ENCODE peak calls at places on chromosomes 7 and 10, in six cellular contexts. K is kidney epithelial cell, X is progenitor cell of endocrine pancreas, I is spleen, T is fibroblast of villous mesenchyme, L is dorsolateral prefrontal cortex. N is an unnamed sample.

GRCh38 chr7:100166317-100166940 is 2.0 kb downstream of the GAL3ST4 start:
- DNase-seq in I (no peak), L (no peak), T (no peak), K (no peak), X (no peak), N (no peak)

GRCh38 chr10:90888387-90888786 is 16.6 kb downstream of the RPP30 start:
- DNase-seq in T (no peak), L (no peak), X (no peak), I (no peak), K (no peak), N (no peak)

GRCh38 chr7:44291733-44292395 is 33.5 kb downstream of the CAMK2B start:
- DNase-seq in X (no peak), L (peak), T (peak), K (no peak), I (peak), N (peak)

GRCh38 chr10:128254486-128254885 is 128.3 kb upstream of the MKI67 start:
- DNase-seq in K (no peak), T (no peak), I (no peak), X (no peak), L (no peak), N (no peak)

GRCh38 chr7:142873281-142873784 is 12.2 kb downstream of the TRPV6 start:
- DNase-seq in I (no peak), T (peak), K (no peak), X (no peak), L (peak), N (no peak)

GRCh38 chr7:12764355-12765000 is 77.0 kb downstream of the ARL4A start:
- DNase-seq in X (no peak), K (no peak), I (no peak), L (no peak), T (peak), N (no peak)

GRCh38 chr10:97543025-97543546 is 29.5 kb upstream of the ANKRD2 start:
- DNase-seq in X (no peak), I (peak), L (peak), K (peak), T (peak), N (peak)

GRCh38 chr10:50021646-50022045 is 33.4 kb downstream of the AGAP6 start:
- DNase-seq in X (no peak), I (no peak), T (no peak), K (no peak), L (no peak), N (no peak)

GRCh38 chr7:111383133-111383532 is 179.2 kb downstream of the IMMP2L start:
- DNase-seq in L (no peak), K (no peak), I (no peak), X (no peak), T (no peak), N (no peak)

GRCh38 chr7:45593121-45593541 is 19.0 kb downstream of the ADCY1 start:
- DNase-seq in L (no peak), X (no peak), T (no peak), K (no peak), I (peak), N (no peak)

GRCh38 chr10:124005991-124006392 is 87.4 kb downstream of the CHST15 start:
- DNase-seq in T (peak), K (no peak), X (no peak), L (no peak), I (peak), N (no peak)

GRCh38 chr7:139034336-139034735 is 1.5 kb downstream of the ZC3HAV1L start:
- DNase-seq in K (no peak), T (no peak), X (no peak), L (no peak), I (no peak), N (no peak)

GRCh38 chr10:13349776-13350274 is 1.7 kb upstream of the SEPHS1 start:
- DNase-seq in K (no peak), X (peak), T (peak), I (peak), L (no peak), N (no peak)

GRCh38 chr10:57657164-57657765 is 610.4 kb downstream of the IPMK start:
- DNase-seq in X (peak), T (peak), L (peak), K (peak), I (no peak), N (no peak)

GRCh38 chr10:24944512-24945255 is 7.7 kb downstream of the PRTFDC1 start:
- DNase-seq in X (no peak), I (no peak), K (no peak), L (no peak), T (peak), N (no peak)
- TF ChIP-seq CTCF in X (no peak), I (no peak), K (no peak), L (no peak), T (peak), N (no peak)

GRCh38 chr7:117381357-117381756 is 45.9 kb downstream of the ASZ1 start:
- DNase-seq in L (no peak), X (no peak), I (no peak), K (no peak), T (peak), N (no peak)

GRCh38 chr7:117372073-117372472 is 49.2 kb upstream of the WNT2 start:
- DNase-seq in T (no peak), I (no peak), X (no peak), K (no peak), L (no peak), N (no peak)

DNA sequence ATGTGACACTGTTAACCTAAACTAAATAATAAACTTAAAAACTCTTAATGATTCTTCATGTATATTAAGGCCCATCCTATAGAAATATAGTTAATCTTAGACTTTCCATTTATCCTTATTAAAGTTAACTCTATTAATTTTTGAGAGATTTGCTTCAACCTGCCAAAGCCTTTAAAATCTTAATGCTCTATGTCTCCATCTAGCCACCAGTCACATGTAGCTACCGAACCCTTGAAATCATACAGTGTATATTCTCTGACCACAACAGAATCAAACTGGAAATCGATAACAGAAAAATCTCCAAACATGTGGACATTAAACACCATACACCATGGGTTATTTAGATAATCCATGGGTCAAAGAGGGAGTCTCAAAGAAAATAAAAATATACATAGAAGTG is 51.9 kb downstream of the ASZ1 start:
- DNase-seq in I (no peak), L (no peak), T (no peak), X (no peak), K (no peak), N (no peak)
- TF ChIP-seq CTCF in I (no peak), L (peak), T (peak), X (no peak), K (peak), N (no peak)

GRCh38 chr10:95907454-95908253 is at the start of gene CC2D2B:
- DNase-seq in T (peak), K (no peak), L (peak), I (peak), X (peak), N (peak)
- TF ChIP-seq CTCF in T (no peak), K (no peak), L (no peak), I (no peak), X (peak), N (no peak)

DNA sequence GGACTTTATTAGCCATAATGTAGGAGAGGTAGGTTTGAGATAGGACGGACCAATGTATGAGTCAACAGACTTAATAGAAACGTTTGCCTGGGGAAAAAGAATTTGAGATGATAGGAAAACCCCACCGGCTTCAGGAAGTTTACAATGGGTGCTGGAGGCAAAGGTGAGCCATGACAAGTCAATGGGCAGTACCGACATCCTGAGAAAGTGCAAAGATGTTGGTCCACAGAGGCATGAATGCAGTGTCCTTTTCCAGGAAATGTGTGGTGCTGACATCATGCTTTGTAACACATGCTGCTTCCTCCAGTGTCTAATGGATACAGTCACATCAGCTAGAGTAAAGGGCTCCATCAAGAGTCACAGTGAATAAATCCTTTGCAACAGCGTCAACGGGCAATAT is 533.6 kb downstream of the INHBA start:
- DNase-seq in X (no peak), I (no peak), T (no peak), L (no peak), K (no peak), N (no peak)
- TF ChIP-seq CTCF in X (no peak), I (no peak), T (no peak), L (no peak), K (no peak), N (no peak)

GRCh38 chr10:7411671-7412481 is 1.0 kb upstream of the SFMBT2 start:
- DNase-seq in L (no peak), K (no peak), X (no peak), T (no peak), I (peak), N (no peak)

GRCh38 chr10:7412482-7413251 is 1.8 kb upstream of the SFMBT2 start:
- DNase-seq in T (no peak), K (no peak), X (peak), I (peak), L (peak), N (no peak)

GRCh38 chr10:7410306-7410799 is 481 bp downstream of the SFMBT2 start:
- DNase-seq in I (peak), L (peak), T (peak), K (no peak), X (no peak), N (no peak)

GRCh38 chr10:7409732-7410168 is 1.1 kb downstream of the SFMBT2 start:
- DNase-seq in I (no peak), T (peak), K (no peak), X (no peak), L (no peak), N (no peak)

GRCh38 chr10:7410800-7411670 is at the start of gene SFMBT2:
- DNase-seq in I (peak), K (peak), T (peak), X (peak), L (peak), N (no peak)
- TF ChIP-seq CTCF in I (no peak), K (no peak), T (no peak), X (no peak), L (peak), N (no peak)

DNA sequence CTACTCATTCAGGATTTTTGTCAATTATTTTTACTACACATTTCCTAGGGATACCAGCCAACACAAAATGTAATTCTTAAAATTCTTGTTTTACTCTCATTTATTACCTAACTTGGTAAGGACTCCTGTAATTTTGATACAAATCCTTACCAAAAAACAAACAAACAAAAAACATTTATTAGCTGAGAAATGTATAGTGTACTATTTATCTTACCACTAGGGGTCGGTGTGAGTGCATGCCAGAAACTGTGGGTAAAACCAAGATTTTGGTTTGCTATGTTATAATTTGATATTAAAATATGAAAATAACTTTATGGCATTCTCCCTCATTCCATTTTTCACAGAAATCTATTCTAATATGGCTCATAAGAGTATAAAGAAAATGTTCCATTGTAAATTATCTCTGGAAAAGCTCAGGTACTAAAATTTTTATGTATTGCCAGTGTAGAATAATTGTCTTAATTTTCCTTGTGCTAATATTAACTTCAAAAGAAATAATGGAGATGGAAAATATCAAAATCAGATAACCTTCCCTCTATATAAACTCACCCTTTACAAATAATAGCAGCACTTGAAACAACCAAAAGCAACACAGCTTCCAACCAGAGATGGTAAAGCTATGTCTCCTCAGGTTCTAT is 290.8 kb upstream of the PCDH15 start:
- DNase-seq in T (peak), X (no peak), L (no peak), I (no peak), K (no peak), N (no peak)
- TF ChIP-seq CTCF in T (peak), X (peak), L (peak), I (no peak), K (peak), N (no peak)

GRCh38 chr10:15444105-15445021 is 73.3 kb upstream of the FAM171A1 start:
- DNase-seq in K (no peak), L (no peak), T (no peak), I (no peak), X (no peak), N (no peak)

GRCh38 chr10:15442056-15442455 is 71.0 kb upstream of the FAM171A1 start:
- DNase-seq in K (no peak), I (no peak), T (no peak), X (no peak), L (no peak), N (no peak)

GRCh38 chr10:15436696-15437095 is 65.6 kb upstream of the FAM171A1 start:
- DNase-seq in K (peak), X (no peak), T (no peak), L (no peak), I (no peak), N (no peak)

GRCh38 chr10:15440204-15440711 is 69.2 kb upstream of the FAM171A1 start:
- DNase-seq in T (no peak), X (no peak), I (no peak), L (no peak), K (no peak), N (no peak)

DNA sequence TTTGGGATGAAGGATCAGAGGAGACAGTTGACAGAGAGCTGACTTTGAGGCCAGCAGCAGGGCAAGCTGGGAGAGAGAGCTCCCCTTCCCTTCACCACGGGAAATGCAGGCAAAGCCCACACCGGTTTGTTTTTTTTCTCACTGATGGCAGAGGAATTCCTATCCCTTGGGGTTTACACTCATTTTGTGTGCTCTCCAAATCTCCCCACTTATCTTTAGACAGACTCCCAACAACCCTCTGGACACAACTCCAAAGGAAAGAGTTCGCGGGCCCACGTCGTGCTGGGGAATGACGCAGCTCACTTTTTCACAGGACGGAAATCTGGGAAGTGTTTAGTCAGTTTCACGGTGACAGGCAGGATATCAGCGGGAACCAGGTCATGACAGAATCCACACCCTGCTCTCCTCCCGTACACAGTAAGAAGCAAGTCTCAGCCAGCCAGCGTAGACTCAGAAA is 68.3 kb upstream of the FAM171A1 start:
- DNase-seq in L (no peak), T (peak), X (no peak), I (no peak), K (no peak), N (no peak)
- TF ChIP-seq CTCF in L (no peak), T (peak), X (peak), I (peak), K (peak), N (no peak)

DNA sequence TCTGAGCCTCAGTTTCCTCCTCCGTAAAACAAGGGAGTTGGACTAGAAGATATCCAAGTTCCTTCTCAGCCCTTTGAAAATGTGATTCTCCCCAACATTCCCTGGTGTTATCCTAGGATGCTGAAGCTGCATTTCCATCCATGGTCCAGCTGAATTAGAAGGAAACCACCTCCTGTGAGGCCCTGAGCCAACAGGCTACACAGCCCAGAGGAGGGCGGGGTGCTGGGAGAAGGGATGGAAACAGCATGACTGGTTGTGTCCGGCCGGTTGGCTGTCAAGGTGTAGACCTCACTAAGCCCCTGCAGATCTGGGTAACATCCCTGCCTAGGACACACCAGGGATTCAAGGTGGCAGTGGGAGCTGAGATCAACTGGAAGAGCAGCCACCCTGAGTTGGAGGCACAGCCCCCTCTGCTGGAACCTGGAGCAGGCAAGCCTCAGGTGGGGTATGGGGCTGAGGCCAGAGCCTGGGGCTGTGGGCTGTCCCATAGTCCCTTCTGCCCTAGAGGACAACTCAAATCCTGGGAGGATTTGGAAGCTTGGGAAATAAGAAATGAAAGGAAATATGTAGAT is 72.0 kb downstream of the PAX2 start:
- DNase-seq in I (no peak), K (no peak), L (no peak), X (no peak), T (no peak), N (no peak)
- TF ChIP-seq CTCF in I (no peak), K (peak), L (no peak), X (peak), T (no peak), N (no peak)

DNA sequence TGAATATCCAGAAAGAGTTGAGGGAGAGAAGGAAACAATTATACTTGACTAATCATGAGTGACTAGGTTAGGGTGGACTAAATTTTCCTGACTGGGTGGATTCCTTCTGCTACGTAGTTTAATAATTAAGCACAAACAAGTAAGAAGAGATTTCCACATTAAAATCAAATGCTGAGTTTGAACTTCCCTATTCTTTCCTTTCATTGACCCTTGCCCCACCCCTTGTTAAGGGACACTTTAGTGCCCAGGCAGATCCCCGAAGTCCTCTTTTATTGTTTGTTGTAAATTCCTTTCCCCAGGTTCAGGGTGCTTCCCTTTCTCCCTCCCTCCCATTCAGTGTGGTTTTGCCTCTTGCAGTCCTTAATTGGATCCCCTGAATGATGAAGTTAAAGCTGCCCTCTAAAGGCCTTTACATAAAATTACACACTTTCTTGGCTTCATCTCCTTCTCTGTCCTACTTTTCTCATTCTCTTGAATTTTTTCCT is 8.8 kb upstream of the SPAM1 start:
- DNase-seq in L (no peak), K (peak), X (no peak), I (no peak), T (peak), N (no peak)
- TF ChIP-seq CTCF in L (peak), K (peak), X (peak), I (no peak), T (peak), N (no peak)

GRCh38 chr7:150378115-150378852 is 846 bp upstream of the ZNF775 start:
- DNase-seq in X (peak), K (peak), T (peak), L (peak), I (peak), N (no peak)
- TF ChIP-seq CTCF in X (peak), K (peak), T (peak), L (peak), I (no peak), N (no peak)

N was measured in omental fat pad.